ENCODE peak calls at places on chromosomes 13 and 19, in eight cellular contexts. C is breast epithelium, O is uterus, G is ovary, V is A549, I is spleen, J is IMR-90, R is stomach. Q is an unnamed sample.

GRCh38 chr19:3276341-3276799 is 51.9 kb downstream of the CELF5 start:
- DNase-seq in V (peak), J (no peak), G (no peak), O (no peak), R (peak), I (peak), C (no peak), Q (no peak)

GRCh38 chr13:101447852-101448251 is 4.6 kb upstream of the ITGBL1 start:
- DNase-seq in R (no peak), V (no peak), J (peak), G (no peak), C (no peak), O (no peak), I (no peak), Q (no peak)

GRCh38 chr13:20475927-20476691 is 49.5 kb downstream of the CRYL1 start:
- DNase-seq in I (peak), R (peak), J (no peak), G (no peak), C (no peak), V (no peak), O (no peak), Q (no peak)

GRCh38 chr19:3420909-3421619 is 54.7 kb downstream of the NFIC start:
- DNase-seq in G (no peak), C (no peak), R (no peak), V (no peak), J (no peak), I (no peak), O (no peak), Q (no peak)

GRCh38 chr19:35533822-35534521 is 716 bp downstream of the GAPDHS start:
- DNase-seq in C (no peak), R (peak), J (peak), G (no peak), I (peak), V (no peak), O (no peak), Q (no peak)

GRCh38 chr19:6238256-6238642 is 41.5 kb downstream of the MLLT1 start:
- DNase-seq in C (no peak), G (no peak), I (no peak), O (no peak), R (no peak), V (no peak), J (no peak), Q (no peak)

GRCh38 chr13:65592757-65593156 is 1637.4 kb downstream of the PCDH9 start:
- DNase-seq in I (no peak), O (no peak), G (no peak), V (no peak), C (no peak), J (peak), R (no peak), Q (no peak)

GRCh38 chr13:110716235-110716505 is 2.7 kb downstream of the ING1 start:
- DNase-seq in R (peak), O (peak), G (peak), I (no peak), V (no peak), J (no peak), C (no peak), Q (peak)

GRCh38 chr19:40266111-40266510 is 19.0 kb downstream of the AKT2 start:
- DNase-seq in R (no peak), I (no peak), V (no peak), J (no peak), G (no peak), O (no peak), C (no peak), Q (no peak)

GRCh38 chr13:111177081-111177711 is 62.1 kb downstream of the ARHGEF7 start:
- DNase-seq in C (no peak), R (peak), O (peak), G (no peak), J (peak), V (no peak), I (peak), Q (peak)

GRCh38 chr19:46353730-46354528 is 7.0 kb downstream of the PPP5C start:
- DNase-seq in G (no peak), R (peak), I (no peak), C (no peak), J (no peak), O (no peak), V (no peak), Q (peak)

GRCh38 chr19:40702337-40703012 is 12.0 kb upstream of the NUMBL start:
- DNase-seq in J (no peak), R (peak), O (peak), C (no peak), G (no peak), I (no peak), V (peak), Q (peak)

GRCh38 chr19:38559428-38560401 is 58.0 kb downstream of the MAP4K1 start:
- DNase-seq in G (no peak), J (no peak), O (no peak), R (no peak), I (peak), C (no peak), V (no peak), Q (no peak)

GRCh38 chr13:105969761-105970160 is 565.7 kb downstream of the EFNB2 start:
- DNase-seq in J (no peak), V (no peak), G (no peak), C (no peak), O (no peak), I (no peak), R (no peak), Q (no peak)

GRCh38 chr19:19256072-19256969 is 16.8 kb downstream of the TM6SF2 start:
- DNase-seq in J (no peak), G (no peak), R (no peak), O (no peak), I (no peak), C (no peak), V (no peak), Q (no peak)

GRCh38 chr13:74090397-74090796 is 43.8 kb downstream of the KLF12 start:
- DNase-seq in J (peak), R (no peak), C (no peak), V (no peak), G (no peak), O (no peak), I (no peak), Q (no peak)

GRCh38 chr19:37691881-37692504 is 27.6 kb downstream of the ZNF607 start:
- DNase-seq in I (peak), O (peak), V (no peak), R (peak), C (peak), J (peak), G (peak), Q (peak)

GRCh38 chr13:113152894-113153809 is 5.3 kb upstream of the PROZ start:
- DNase-seq in C (no peak), I (peak), G (peak), R (peak), V (no peak), O (peak), J (no peak), Q (peak)

GRCh38 chr13:83955011-83955410 is 72.7 kb upstream of the SLITRK1 start:
- DNase-seq in O (no peak), G (no peak), C (no peak), V (no peak), I (no peak), R (no peak), J (no peak), Q (no peak)

DNA sequence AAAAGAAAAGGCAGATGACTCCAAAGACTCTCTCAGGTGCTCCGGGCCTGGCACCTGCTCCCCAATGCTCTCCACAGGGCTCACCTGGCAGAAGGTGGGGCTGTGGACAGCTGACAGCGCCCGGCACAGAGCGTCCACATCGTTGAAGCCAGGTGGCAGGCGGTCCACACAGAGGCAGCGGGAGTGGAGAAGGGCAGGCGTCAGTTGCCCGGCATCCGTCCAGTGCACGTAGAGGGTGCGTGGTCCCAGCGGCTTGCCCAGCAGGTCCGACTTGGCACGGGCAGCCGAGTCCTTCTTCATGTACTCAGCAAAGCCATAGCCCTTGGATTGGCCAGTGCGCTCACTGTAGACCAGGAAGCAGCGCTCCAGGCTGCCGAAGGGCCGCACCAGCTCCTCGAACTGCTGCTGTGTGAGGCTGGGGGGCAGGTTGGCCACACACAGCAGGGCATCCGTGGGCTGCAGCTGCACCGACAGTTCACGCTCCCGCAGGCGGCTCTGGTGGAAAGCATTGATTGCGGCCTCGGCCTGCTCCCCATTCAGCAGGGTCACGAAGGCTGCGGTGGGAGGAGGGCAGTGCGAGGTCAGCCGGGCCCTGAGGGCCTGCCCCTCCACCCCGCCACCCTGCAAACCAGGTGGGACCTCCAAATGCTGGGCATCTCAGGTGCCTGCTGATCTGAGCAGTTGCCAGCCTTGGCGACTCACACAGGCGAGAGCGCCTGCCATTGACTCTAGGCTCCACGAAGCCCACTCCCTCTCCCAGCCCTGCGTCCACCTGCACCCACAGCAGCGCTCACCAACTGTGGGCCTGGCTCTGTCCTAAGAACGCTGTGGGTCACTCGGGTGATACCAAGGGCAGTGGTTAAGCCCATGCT is 4.5 kb downstream of the RAVER1 start:
- DNase-seq in I (no peak), J (no peak), R (no peak), O (no peak), C (no peak), G (no peak), V (no peak), Q (no peak)
- H3K27ac ChIP-seq in I (no peak), J (no peak), R (no peak), O (no peak), C (no peak), G (no peak), V (no peak), Q (no peak)

GRCh38 chr19:29666634-29667389 is 1.6 kb downstream of the PLEKHF1 start:
- DNase-seq in V (no peak), O (peak), I (peak), G (peak), R (peak), J (peak), C (peak), Q (peak)

GRCh38 chr19:29664753-29665214 is 477 bp upstream of the PLEKHF1 start:
- DNase-seq in G (no peak), V (no peak), C (no peak), J (no peak), O (no peak), R (no peak), I (no peak), Q (no peak)

GRCh38 chr19:29665826-29666633 is 769 bp downstream of the PLEKHF1 start:
- DNase-seq in C (peak), O (peak), V (no peak), G (peak), J (peak), I (no peak), R (peak), Q (peak)

GRCh38 chr19:29663861-29664752 is 1.2 kb upstream of the PLEKHF1 start:
- DNase-seq in I (no peak), R (no peak), V (no peak), C (peak), J (peak), O (no peak), G (no peak), Q (peak)

GRCh38 chr19:29665215-29665825 is at the start of gene PLEKHF1:
- DNase-seq in I (peak), V (peak), J (peak), G (peak), O (peak), R (peak), C (peak), Q (peak)
- TF ChIP-seq POLR2A in I (no peak), V (peak), J (peak), G (peak), O (peak), R (no peak), C (no peak), Q (no peak)

DNA sequence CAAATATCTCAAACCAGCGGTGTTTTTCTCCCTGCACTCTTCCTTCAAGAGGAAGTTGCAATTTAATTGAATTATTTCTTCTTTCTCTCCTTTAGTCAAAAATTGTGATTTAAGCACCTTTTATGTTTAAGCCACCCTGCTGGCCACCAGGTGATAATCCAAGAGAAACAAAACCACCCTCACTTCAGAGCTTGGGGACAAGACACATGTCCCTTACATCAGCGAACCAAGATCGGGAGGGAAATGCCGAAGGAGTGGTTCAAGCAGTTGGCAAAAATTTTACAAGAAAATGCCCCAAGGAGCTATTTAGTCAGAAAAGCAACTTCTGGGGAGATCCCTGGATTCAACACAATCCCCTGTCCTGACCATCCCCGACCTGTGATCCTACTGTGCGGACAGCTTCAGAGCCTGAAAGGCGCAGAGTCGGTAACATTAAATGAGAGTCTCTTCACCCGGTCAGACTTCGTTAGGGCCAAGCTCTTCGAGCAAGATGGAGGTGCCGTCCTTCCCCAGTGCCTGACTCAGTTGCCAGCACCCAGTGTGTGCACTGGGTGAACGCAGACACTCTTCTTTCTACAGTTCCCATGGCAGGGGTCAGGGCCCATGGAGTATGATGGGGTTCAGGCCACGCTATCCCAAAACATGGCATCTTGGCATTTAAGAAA is 78.6 kb upstream of the TM9SF2 start:
- DNase-seq in O (no peak), G (no peak), I (no peak), R (peak), C (peak), J (no peak), V (no peak), Q (no peak)
- H3K27ac ChIP-seq in O (no peak), G (no peak), I (no peak), R (no peak), C (no peak), J (no peak), V (no peak), Q (no peak)

GRCh38 chr19:10388957-10389356 is 8.6 kb upstream of the TYK2 start:
- DNase-seq in C (peak), J (peak), V (peak), O (peak), G (peak), I (peak), R (peak), Q (peak)
- TF ChIP-seq POLR2A in C (no peak), J (no peak), V (no peak), O (no peak), G (no peak), I (no peak), R (no peak), Q (no peak)

GRCh38 chr13:24035411-24035810 is 125.1 kb upstream of the SPATA13 start:
- DNase-seq in G (no peak), C (no peak), I (no peak), J (no peak), R (no peak), V (no peak), O (no peak), Q (no peak)
- H3K27ac ChIP-seq in G (no peak), C (peak), I (no peak), J (no peak), R (peak), V (peak), O (peak), Q (no peak)

GRCh38 chr19:1218751-1219567 is 13.4 kb downstream of the STK11 start:
- DNase-seq in R (no peak), O (no peak), V (no peak), G (no peak), J (no peak), I (no peak), C (no peak), Q (no peak)
- TF ChIP-seq POLR2A in R (no peak), O (no peak), V (no peak), G (no peak), J (no peak), I (no peak), C (no peak), Q (no peak)

DNA sequence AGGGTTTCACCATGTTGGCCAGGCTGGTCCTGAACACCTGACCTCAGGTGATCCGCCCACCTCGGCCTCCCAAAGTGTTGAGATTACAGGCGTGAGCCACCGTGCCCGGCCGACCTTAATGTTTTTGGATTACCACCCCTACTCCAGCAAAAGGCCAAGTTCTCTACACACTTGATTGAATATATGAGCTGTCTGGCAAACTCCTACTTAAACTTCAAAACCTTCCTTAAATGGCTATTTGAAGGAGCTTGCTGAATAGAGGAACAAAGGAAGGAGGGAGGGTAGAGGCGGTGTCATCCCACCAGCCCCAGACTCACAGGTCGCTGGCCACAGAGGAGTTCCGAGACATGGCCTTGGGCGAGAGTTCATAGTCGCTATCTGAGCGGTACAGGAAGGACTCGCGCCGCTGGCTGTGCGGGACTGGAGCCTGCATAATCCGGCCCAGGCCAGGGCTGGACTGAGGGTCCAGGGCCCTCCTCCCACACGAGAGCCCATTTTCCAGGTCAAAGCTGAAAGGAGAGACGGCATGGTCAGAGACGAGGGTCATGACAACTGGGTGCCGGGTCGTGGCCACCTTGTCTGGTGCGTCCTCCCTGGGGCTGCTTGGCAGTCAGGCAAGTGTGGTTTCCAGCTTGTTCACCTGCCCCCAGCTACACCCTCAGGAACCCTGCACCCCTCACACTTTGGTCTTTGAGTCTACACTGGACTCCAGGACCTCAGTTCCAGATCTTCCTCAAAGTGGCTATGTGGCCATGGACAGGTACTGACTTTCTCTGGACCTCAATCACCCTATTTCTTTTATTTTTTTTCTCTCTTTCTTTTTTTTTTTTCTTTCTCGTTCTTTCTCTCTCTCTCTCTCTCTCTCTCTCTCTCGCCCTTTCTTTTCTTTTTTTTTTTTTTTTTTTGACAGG is 4.2 kb downstream of the PDE4C start:
- DNase-seq in R (no peak), O (no peak), C (no peak), V (no peak), I (no peak), J (no peak), G (no peak), Q (no peak)
- H3K27ac ChIP-seq in R (no peak), O (no peak), C (no peak), V (no peak), I (no peak), J (no peak), G (no peak), Q (no peak)

DNA sequence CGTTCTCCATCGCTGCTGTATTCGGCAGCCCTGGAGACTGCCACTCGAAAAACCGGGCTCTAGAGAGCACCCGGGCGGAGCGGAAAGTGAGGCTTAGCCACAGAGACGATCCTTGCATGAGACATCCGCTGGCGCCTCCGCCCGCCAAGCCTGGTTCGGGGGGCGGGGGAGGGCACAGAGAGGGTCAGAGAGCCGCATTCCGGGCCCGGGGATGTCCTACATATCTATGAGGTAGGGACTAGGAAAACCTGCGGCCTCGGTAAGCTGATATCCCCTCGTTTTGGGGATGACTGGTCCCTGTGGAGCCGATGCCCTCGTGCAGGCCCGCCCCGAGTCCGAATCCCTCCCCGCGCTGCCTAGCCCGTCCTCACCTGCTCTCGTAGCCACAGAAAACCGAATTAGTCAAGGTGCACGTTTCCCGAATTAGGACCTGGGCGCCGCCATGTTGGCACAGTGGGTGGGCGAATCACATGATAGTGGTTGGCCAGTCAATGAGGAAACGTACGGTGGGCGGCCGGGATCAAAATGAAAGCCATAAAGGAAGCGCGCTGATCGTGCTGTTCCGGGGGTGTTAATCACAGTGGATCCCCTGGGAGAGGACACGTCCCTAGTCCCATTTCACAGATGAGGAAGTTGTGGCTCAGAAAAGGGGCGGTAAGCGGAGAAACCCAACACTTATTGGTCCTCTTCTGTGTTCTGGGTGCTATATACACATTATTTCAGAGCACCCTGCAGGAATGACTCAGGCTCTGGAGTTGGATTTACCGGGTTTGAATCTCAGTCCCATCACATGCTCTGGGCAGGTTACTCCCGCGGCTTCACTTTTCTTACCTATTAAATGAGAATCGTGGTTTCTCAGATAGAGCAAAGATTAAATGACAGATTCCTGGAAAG is at the start of gene TRMT1:
- DNase-seq in V (peak), C (peak), I (peak), R (peak), J (peak), G (peak), O (peak), Q (peak)
- TF ChIP-seq POLR2A in V (peak), C (no peak), I (no peak), R (no peak), J (peak), G (peak), O (no peak), Q (no peak)

DNA sequence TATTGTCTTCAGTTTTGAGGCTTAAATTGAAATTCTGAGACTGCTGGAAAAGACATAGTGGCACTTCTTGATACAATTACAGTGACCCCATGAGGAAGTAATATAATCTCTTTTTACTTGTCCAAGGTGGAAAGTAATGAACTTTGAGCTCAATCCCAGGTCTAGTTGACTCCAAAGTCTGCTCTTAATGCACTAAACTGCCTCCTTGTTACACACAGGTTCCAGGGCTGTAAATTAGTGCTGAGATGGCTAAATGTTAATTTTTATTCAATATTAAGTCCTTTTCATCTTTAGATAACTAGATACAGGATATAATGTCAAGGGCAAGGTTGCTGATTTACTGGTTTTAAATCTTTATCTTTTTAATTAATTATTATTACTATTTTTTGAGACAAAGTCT is 2.5 kb downstream of the NUDT15 start:
- DNase-seq in J (no peak), O (no peak), V (no peak), R (no peak), I (no peak), G (no peak), C (no peak), Q (no peak)
- H3K27ac ChIP-seq in J (no peak), O (no peak), V (no peak), R (peak), I (no peak), G (no peak), C (no peak), Q (no peak)

Q was measured in sigmoid colon.